ENCODE peak calls at places on chromosomes 13 and 19, in ten cellular contexts. S, V, O, C, Z, J, M, K, Q and T are unnamed samples.
A peak's percentile ranks its signal among the peaks of the same experiment; 100 is the strongest.

GRCh38 chr13:113209880-113210421 is 538 bp downstream of the CUL4A start:
- DNase-seq in S (no peak), V (no peak), O (peak; percentile 55), C (peak; percentile 79), Z (peak; percentile 59), J (peak; percentile 64), M (peak; percentile 72), K (peak; percentile 55), Q (peak; percentile 81), T (no peak)

GRCh38 chr13:96677029-96677428 is 317.2 kb downstream of the OXGR1 start:
- DNase-seq in S (no peak), V (no peak), O (no peak), C (no peak), Z (no peak), J (no peak), M (no peak), K (no peak), Q (no peak), T (no peak)

GRCh38 chr13:97499181-97499580 is 65.2 kb downstream of the RAP2A start:
- DNase-seq in S (no peak), V (no peak), O (no peak), C (no peak), Z (no peak), J (no peak), M (no peak), K (no peak), Q (no peak), T (no peak)

GRCh38 chr19:40799558-40800338 is 757 bp downstream of the EGLN2 start:
- DNase-seq in S (no peak), V (no peak), O (no peak), C (peak; percentile 56), Z (no peak), J (no peak), M (peak; percentile 69), K (no peak), Q (peak; percentile 58), T (no peak)

GRCh38 chr13:46010148-46010547 is 42.4 kb downstream of the ZC3H13 start:
- DNase-seq in S (no peak), V (no peak), O (peak; percentile 32), C (no peak), Z (no peak), J (peak; percentile 0), M (peak; percentile 49), K (peak; percentile 3), Q (no peak), T (no peak)

GRCh38 chr13:30745917-30746686 is 10.8 kb downstream of the ALOX5AP start:
- DNase-seq in S (no peak), V (no peak), O (no peak), C (no peak), Z (peak; percentile 45), J (no peak), M (no peak), K (peak; percentile 16), Q (no peak), T (no peak)

GRCh38 chr13:32737111-32737571 is 150.9 kb downstream of the PDS5B start:
- DNase-seq in S (no peak), V (no peak), O (no peak), C (no peak), Z (peak; percentile 23), J (no peak), M (no peak), K (no peak), Q (no peak), T (no peak)

GRCh38 chr13:33070713-33071112 is 54.5 kb downstream of the KL start:
- DNase-seq in S (no peak), V (no peak), O (no peak), C (no peak), Z (peak; percentile 28), J (no peak), M (no peak), K (peak; percentile 15), Q (no peak), T (no peak)

GRCh38 chr19:7637374-7638256 is 705 bp downstream of the STXBP2 start:
- DNase-seq in S (no peak), V (no peak), O (no peak), C (no peak), Z (no peak), J (no peak), M (no peak), K (peak; percentile 19), Q (no peak), T (no peak)

GRCh38 chr13:72960541-72960940 is 98.3 kb upstream of the KLF5 start:
- DNase-seq in S (no peak), V (no peak), O (no peak), C (no peak), Z (no peak), J (no peak), M (peak; percentile 55), K (peak; percentile 41), Q (no peak), T (no peak)

GRCh38 chr19:45153339-45154063 is 7.3 kb downstream of the NKPD1 start:
- DNase-seq in S (no peak), V (no peak), O (no peak), C (peak; percentile 62), Z (peak; percentile 51), J (no peak), M (peak; percentile 84), K (no peak), Q (peak; percentile 65), T (no peak)

GRCh38 chr19:8240274-8241229 is 31.4 kb downstream of the CERS4 start:
- DNase-seq in S (peak; percentile 71), V (peak; percentile 63), O (no peak), C (peak; percentile 71), Z (peak; percentile 97), J (peak; percentile 62), M (peak; percentile 75), K (peak; percentile 95), Q (peak; percentile 72), T (peak; percentile 64)

GRCh38 chr13:91630916-91631315 is 232.5 kb downstream of the GPC5 start:
- DNase-seq in S (no peak), V (no peak), O (no peak), C (no peak), Z (peak; percentile 66), J (no peak), M (no peak), K (no peak), Q (no peak), T (no peak)

GRCh38 chr19:1102407-1103106 is 1.2 kb upstream of the GPX4 start:
- DNase-seq in S (peak; percentile 65), V (peak; percentile 99), O (no peak), C (peak; percentile 88), Z (peak; percentile 100), J (no peak), M (no peak), K (peak; percentile 85), Q (peak; percentile 46), T (peak; percentile 99)

GRCh38 chr19:2191456-2191931 is 27.8 kb downstream of the DOT1L start:
- DNase-seq in S (no peak), V (no peak), O (no peak), C (no peak), Z (no peak), J (no peak), M (no peak), K (no peak), Q (no peak), T (no peak)

GRCh38 chr19:11378319-11379189 is 4.1 kb downstream of the SWSAP1 start:
- DNase-seq in S (no peak), V (no peak), O (no peak), C (peak; percentile 44), Z (peak; percentile 86), J (no peak), M (peak; percentile 86), K (peak; percentile 89), Q (peak; percentile 48), T (no peak)

GRCh38 chr13:20148501-20149183 is 12.2 kb downstream of the GJA3 start:
- DNase-seq in S (no peak), V (no peak), O (no peak), C (no peak), Z (no peak), J (no peak), M (no peak), K (no peak), Q (no peak), T (no peak)

GRCh38 chr19:19428746-19429145 is 23.3 kb downstream of the GATAD2A start:
- DNase-seq in S (no peak), V (no peak), O (no peak), C (no peak), Z (no peak), J (no peak), M (no peak), K (no peak), Q (no peak), T (no peak)

GRCh38 chr13:113013878-113014751 is 45.1 kb downstream of the MCF2L start:
- DNase-seq in S (no peak), V (no peak), O (no peak), C (no peak), Z (no peak), J (no peak), M (no peak), K (no peak), Q (no peak), T (no peak)

GRCh38 chr13:98976941-98977340 is 923 bp downstream of the DOCK9 start:
- DNase-seq in S (no peak), V (no peak), O (no peak), C (no peak), Z (peak; percentile 71), J (no peak), M (no peak), K (no peak), Q (no peak), T (no peak)

GRCh38 chr13:28478127-28478526 is 16.8 kb downstream of the FLT1 start:
- DNase-seq in S (no peak), V (no peak), O (no peak), C (no peak), Z (peak; percentile 25), J (no peak), M (no peak), K (no peak), Q (no peak), T (no peak)

GRCh38 chr19:48556163-48556562 is 4.2 kb downstream of the SULT2B1 start:
- DNase-seq in S (no peak), V (no peak), O (no peak), C (no peak), Z (peak; percentile 62), J (peak; percentile 68), M (peak; percentile 65), K (peak; percentile 79), Q (no peak), T (no peak)

GRCh38 chr13:44664308-44664707 is 88.2 kb upstream of the TSC22D1 start:
- DNase-seq in S (no peak), V (no peak), O (no peak), C (no peak), Z (no peak), J (no peak), M (peak; percentile 28), K (no peak), Q (no peak), T (no peak)

GRCh38 chr13:83086948-83087347 is 795.3 kb downstream of the SLITRK1 start:
- DNase-seq in S (no peak), V (no peak), O (no peak), C (no peak), Z (no peak), J (no peak), M (no peak), K (no peak), Q (no peak), T (no peak)

GRCh38 chr13:45781553-45782326 is 69.8 kb downstream of the SIAH3 start:
- DNase-seq in S (no peak), V (no peak), O (no peak), C (no peak), Z (peak; percentile 47), J (peak; percentile 81), M (no peak), K (peak; percentile 64), Q (no peak), T (no peak)

GRCh38 chr13:112931028-112931934 is 37.7 kb upstream of the MCF2L start:
- DNase-seq in S (no peak), V (peak; percentile 49), O (no peak), C (no peak), Z (peak; percentile 45), J (peak; percentile 92), M (peak; percentile 74), K (peak; percentile 47), Q (no peak), T (peak; percentile 7)

GRCh38 chr13:98443329-98443728 is 133.6 kb downstream of the STK24 start:
- DNase-seq in S (no peak), V (peak; percentile 49), O (no peak), C (no peak), Z (peak; percentile 76), J (no peak), M (no peak), K (peak; percentile 82), Q (no peak), T (peak; percentile 55)

GRCh38 chr19:43526884-43527859 is at the start of gene ETHE1:
- DNase-seq in S (peak; percentile 40), V (no peak), O (no peak), C (peak; percentile 90), Z (peak; percentile 51), J (peak; percentile 14), M (peak; percentile 89), K (peak; percentile 79), Q (peak; percentile 89), T (no peak)